ENCODE peak calls at places on chromosomes 16 and 17, in nine cellular contexts. One of them, this sample, is unnamed.

GRCh38 chr17:39916918-39917317 is 1.5 kb downstream of the GSDMB start:
- DNase-seq in T-helper 2 cell: no peak
- DNase-seq in Panc1: no peak
- DNase-seq in activated T-cell treated with anti-CD3 and anti-CD28 coated beads for 24 hours: no peak
- DNase-seq in activated naive CD4-positive, alpha-beta T cell: no peak
- DNase-seq in retina: no peak
- DNase-seq in cardiac muscle cell: peak
- DNase-seq in T-cell: no peak
- DNase-seq in stimulated activated CD4-positive, alpha-beta T cell treated with anti-CD3 and anti-CD28 coated beads, Interleukin-12 subunit alpha, Interleukin-12 subunit beta, amount 100 ng/mL, for 48 hours: no peak
- DNase-seq in this sample: no peak

GRCh38 chr16:5252800-5253199 is 155.2 kb upstream of the EEF2KMT start:
- DNase-seq in retina: no peak
- DNase-seq in stimulated activated CD4-positive, alpha-beta T cell treated with anti-CD3 and anti-CD28 coated beads, Interleukin-12 subunit alpha, Interleukin-12 subunit beta, amount 100 ng/mL, for 48 hours: no peak
- DNase-seq in activated T-cell treated with anti-CD3 and anti-CD28 coated beads for 24 hours: no peak
- DNase-seq in Panc1: no peak
- DNase-seq in activated naive CD4-positive, alpha-beta T cell: no peak
- DNase-seq in T-helper 2 cell: no peak
- DNase-seq in T-cell: no peak
- DNase-seq in cardiac muscle cell: no peak
- DNase-seq in this sample: no peak

GRCh38 chr16:75854117-75854516 is 127.8 kb upstream of the CPHXL start:
- DNase-seq in cardiac muscle cell: no peak
- DNase-seq in retina: no peak
- DNase-seq in activated naive CD4-positive, alpha-beta T cell: no peak
- DNase-seq in activated T-cell treated with anti-CD3 and anti-CD28 coated beads for 24 hours: no peak
- DNase-seq in T-helper 2 cell: no peak
- DNase-seq in T-cell: no peak
- DNase-seq in stimulated activated CD4-positive, alpha-beta T cell treated with anti-CD3 and anti-CD28 coated beads, Interleukin-12 subunit alpha, Interleukin-12 subunit beta, amount 100 ng/mL, for 48 hours: no peak
- DNase-seq in Panc1: no peak
- DNase-seq in this sample: no peak

GRCh38 chr16:69100046-69100765 is 5.2 kb upstream of the HAS3 start:
- DNase-seq in T-cell: no peak
- DNase-seq in activated naive CD4-positive, alpha-beta T cell: no peak
- DNase-seq in Panc1: no peak
- DNase-seq in retina: peak
- DNase-seq in stimulated activated CD4-positive, alpha-beta T cell treated with anti-CD3 and anti-CD28 coated beads, Interleukin-12 subunit alpha, Interleukin-12 subunit beta, amount 100 ng/mL, for 48 hours: no peak
- DNase-seq in T-helper 2 cell: no peak
- DNase-seq in cardiac muscle cell: no peak
- DNase-seq in activated T-cell treated with anti-CD3 and anti-CD28 coated beads for 24 hours: no peak
- DNase-seq in this sample: no peak

GRCh38 chr17:9279911-9280310 is 258.6 kb downstream of the NTN1 start:
- DNase-seq in T-cell: no peak
- DNase-seq in activated T-cell treated with anti-CD3 and anti-CD28 coated beads for 24 hours: no peak
- DNase-seq in retina: no peak
- DNase-seq in T-helper 2 cell: no peak
- DNase-seq in Panc1: no peak
- DNase-seq in cardiac muscle cell: no peak
- DNase-seq in stimulated activated CD4-positive, alpha-beta T cell treated with anti-CD3 and anti-CD28 coated beads, Interleukin-12 subunit alpha, Interleukin-12 subunit beta, amount 100 ng/mL, for 48 hours: no peak
- DNase-seq in activated naive CD4-positive, alpha-beta T cell: no peak
- DNase-seq in this sample: no peak

GRCh38 chr17:28507567-28508195 is 1.5 kb downstream of the FOXN1 start:
- DNase-seq in T-cell: no peak
- DNase-seq in retina: no peak
- DNase-seq in stimulated activated CD4-positive, alpha-beta T cell treated with anti-CD3 and anti-CD28 coated beads, Interleukin-12 subunit alpha, Interleukin-12 subunit beta, amount 100 ng/mL, for 48 hours: no peak
- DNase-seq in activated T-cell treated with anti-CD3 and anti-CD28 coated beads for 24 hours: no peak
- DNase-seq in activated naive CD4-positive, alpha-beta T cell: no peak
- DNase-seq in T-helper 2 cell: no peak
- DNase-seq in cardiac muscle cell: no peak
- DNase-seq in Panc1: no peak
- DNase-seq in this sample: no peak

GRCh38 chr17:69501591-69502468 is 87.3 kb downstream of the MAP2K6 start:
- DNase-seq in Panc1: no peak
- DNase-seq in T-cell: no peak
- DNase-seq in activated T-cell treated with anti-CD3 and anti-CD28 coated beads for 24 hours: no peak
- DNase-seq in activated naive CD4-positive, alpha-beta T cell: no peak
- DNase-seq in retina: peak
- DNase-seq in T-helper 2 cell: no peak
- DNase-seq in cardiac muscle cell: peak
- DNase-seq in stimulated activated CD4-positive, alpha-beta T cell treated with anti-CD3 and anti-CD28 coated beads, Interleukin-12 subunit alpha, Interleukin-12 subunit beta, amount 100 ng/mL, for 48 hours: no peak
- DNase-seq in this sample: no peak

GRCh38 chr17:4476017-4476416 is 22.7 kb upstream of the SPNS2 start:
- DNase-seq in Panc1: no peak
- DNase-seq in activated T-cell treated with anti-CD3 and anti-CD28 coated beads for 24 hours: no peak
- DNase-seq in activated naive CD4-positive, alpha-beta T cell: no peak
- DNase-seq in stimulated activated CD4-positive, alpha-beta T cell treated with anti-CD3 and anti-CD28 coated beads, Interleukin-12 subunit alpha, Interleukin-12 subunit beta, amount 100 ng/mL, for 48 hours: no peak
- DNase-seq in T-helper 2 cell: no peak
- DNase-seq in T-cell: no peak
- DNase-seq in retina: no peak
- DNase-seq in cardiac muscle cell: no peak
- DNase-seq in this sample: no peak